ENCODE peak calls at places on chromosomes 16 and 17, in four cellular contexts. C is Calu3, T is BE2C, D is PC-3. G is an unnamed sample.

GRCh38 chr16:6484931-6485330 is 847.7 kb upstream of the RBFOX1 start:
- DNase-seq in C (no peak), T (no peak), D (no peak), G (peak)

GRCh38 chr17:73683788-73684582 is 39.7 kb upstream of the SDK2 start:
- DNase-seq in C (no peak), T (no peak), D (no peak), G (no peak)

GRCh38 chr16:65222049-65222448 is 100.2 kb upstream of the CDH11 start:
- DNase-seq in C (no peak), T (no peak), D (no peak), G (no peak)

GRCh38 chr17:32536736-32537646 is 50.2 kb downstream of the CDK5R1 start:
- DNase-seq in C (no peak), T (no peak), D (no peak), G (no peak)

GRCh38 chr17:21275579-21276339 is 8.8 kb upstream of the MAP2K3 start:
- DNase-seq in C (peak), T (peak), D (peak), G (peak)

GRCh38 chr17:71417142-71417541 is 703.7 kb upstream of the SOX9 start:
- DNase-seq in C (no peak), T (no peak), D (no peak), G (no peak)

GRCh38 chr17:82964851-82965341 is 114.5 kb upstream of the METRNL start:
- DNase-seq in C (no peak), T (no peak), D (no peak), G (no peak)

GRCh38 chr16:27779719-27780161 is 229.8 kb downstream of the KATNIP start:
- DNase-seq in C (no peak), T (peak), D (no peak), G (peak)

GRCh38 chr17:28173801-28174200 is 131.3 kb downstream of the NLK start:
- DNase-seq in C (no peak), T (no peak), D (no peak), G (peak)

GRCh38 chr17:75516619-75517276 is 420 bp downstream of the TSEN54 start:
- DNase-seq in C (no peak), T (peak), D (peak), G (no peak)

GRCh38 chr17:27573971-27574525 is 56.9 kb upstream of the LGALS9 start:
- DNase-seq in C (no peak), T (no peak), D (peak), G (no peak)

GRCh38 chr17:36703860-36704266 is 102.5 kb downstream of the MRM1 start:
- DNase-seq in C (peak), T (no peak), D (peak), G (peak)

GRCh38 chr17:1972429-1973160 is 52.5 kb downstream of the RTN4RL1 start:
- DNase-seq in C (no peak), T (no peak), D (no peak), G (no peak)

GRCh38 chr16:57318240-57318970 is 33.9 kb upstream of the PLLP start:
- DNase-seq in C (no peak), T (no peak), D (no peak), G (no peak)

GRCh38 chr17:28812980-28813377 is 29.6 kb downstream of the FAM222B start:
- DNase-seq in C (no peak), T (no peak), D (no peak), G (no peak)

GRCh38 chr17:3965123-3965800 is 1.0 kb upstream of the ATP2A3 start:
- DNase-seq in C (peak), T (peak), D (peak), G (peak)

GRCh38 chr17:70006159-70006558 is 68.9 kb upstream of the KCNJ16 start:
- DNase-seq in C (no peak), T (no peak), D (peak), G (peak)

GRCh38 chr16:878071-878784 is 77.7 kb upstream of the GNG13 start:
- DNase-seq in C (no peak), T (peak), D (no peak), G (no peak)
- TF ChIP-seq CTCF in C (no peak), T (no peak), D (no peak), G (no peak)

GRCh38 chr16:58515871-58516767 is 802 bp downstream of the SETD6 start:
- DNase-seq in C (peak), T (peak), D (peak), G (peak)
- TF ChIP-seq CTCF in C (peak), T (no peak), D (no peak), G (peak)

GRCh38 chr16:89452925-89453324 is 37.4 kb downstream of the ANKRD11 start:
- DNase-seq in C (no peak), T (no peak), D (no peak), G (no peak)

GRCh38 chr16:89455178-89455577 is 35.2 kb downstream of the ANKRD11 start:
- DNase-seq in C (no peak), T (no peak), D (no peak), G (no peak)

GRCh38 chr16:89455692-89456091 is 34.7 kb downstream of the ANKRD11 start:
- DNase-seq in C (no peak), T (no peak), D (peak), G (no peak)

GRCh38 chr16:89452241-89452640 is 38.1 kb downstream of the ANKRD11 start:
- DNase-seq in C (no peak), T (no peak), D (no peak), G (no peak)

GRCh38 chr16:89453662-89454321 is 36.6 kb downstream of the ANKRD11 start:
- DNase-seq in C (no peak), T (no peak), D (peak), G (peak)
- TF ChIP-seq CTCF in C (peak), T (peak), D (peak), G (peak)

GRCh38 chr16:74650966-74651567 is 15.6 kb downstream of the RFWD3 start:
- DNase-seq in C (no peak), T (peak), D (peak), G (no peak)
- TF ChIP-seq CTCF in C (no peak), T (peak), D (peak), G (peak)